ENCODE peak calls at places on chromosomes 13 and 19, in eight cellular contexts. V is right atrium auricular region; B is cardiac muscle cell; L is uterus; Y is IMR-90; I is Peyer's patch; G is ascending aorta; C is CD8-positive, alpha-beta memory T cell. Q is an unnamed sample. For H3K27me3 and H3K9me3, the result is how much of the 10 kb centered on the place peaks cover.

GRCh38 chr19:34480971-34481821 is at the start of gene WTIP:
- DNase-seq in L (peak), I (peak), C (no peak), V (no peak), G (peak), Y (peak), B (peak), Q (peak)

GRCh38 chr19:39388657-39389056 is 2.2 kb downstream of the PAF1 start:
- DNase-seq in B (no peak), G (no peak), Y (no peak), L (no peak), I (no peak), V (no peak), C (no peak), Q (no peak)

GRCh38 chr19:54428323-54429175 is 13.3 kb downstream of the TTYH1 start:
- DNase-seq in I (no peak), G (no peak), V (no peak), L (no peak), C (no peak), Y (no peak), B (no peak), Q (no peak)

GRCh38 chr13:76455960-76456359 is 430.2 kb downstream of the KCTD12 start:
- DNase-seq in Y (peak), L (no peak), I (no peak), B (peak), V (no peak), G (no peak), C (no peak), Q (no peak)

GRCh38 chr13:80923907-80924306 is 583.0 kb upstream of the SPRY2 start:
- DNase-seq in C (no peak), G (no peak), Y (no peak), I (no peak), B (peak), V (no peak), L (no peak), Q (no peak)

GRCh38 chr13:24119593-24120508 is 40.7 kb upstream of the SPATA13 start:
- DNase-seq in I (no peak), C (no peak), G (no peak), V (no peak), B (peak), Y (peak), L (no peak), Q (no peak)

GRCh38 chr13:113783966-113784644 is 25.1 kb downstream of the TMEM255B start:
- DNase-seq in V (no peak), B (no peak), I (no peak), Y (no peak), C (no peak), G (no peak), L (no peak), Q (no peak)

GRCh38 chr13:23656637-23657036 is 86.4 kb downstream of the TNFRSF19 start:
- DNase-seq in C (no peak), G (no peak), Y (peak), B (peak), L (no peak), I (no peak), V (no peak), Q (peak)

GRCh38 chr13:66329988-66330429 is 900.1 kb downstream of the PCDH9 start:
- DNase-seq in C (no peak), G (no peak), Y (peak), I (no peak), L (no peak), V (no peak), B (no peak), Q (no peak)

GRCh38 chr13:45269204-45269603 is 68.4 kb upstream of the KCTD4 start:
- DNase-seq in B (peak), Y (peak), L (no peak), G (no peak), I (no peak), C (no peak), V (no peak), Q (no peak)

GRCh38 chr13:35838356-35838755 is 292.8 kb downstream of the DCLK1 start:
- DNase-seq in Y (peak), V (no peak), I (no peak), B (peak), G (no peak), L (no peak), C (no peak), Q (no peak)

GRCh38 chr19:13297023-13297422 is 146.8 kb downstream of the IER2 start:
- DNase-seq in I (no peak), L (no peak), G (no peak), Y (peak), C (no peak), V (no peak), B (no peak), Q (no peak)
- H3K27me3 ChIP-seq in I (under half), L (under half), G (under half), Y (under half), C (under half), V (under half), B (under half), Q (under half)

GRCh38 chr19:22814124-22814523 is 18.0 kb upstream of the ZNF723 start:
- DNase-seq in G (no peak), Y (no peak), I (no peak), V (peak), C (no peak), B (no peak), L (no peak), Q (no peak)
- H3K9me3 ChIP-seq in G (under half), Y (under half), I (under half), V (under half), C (under half), B (under half), L (under half), Q (under half)

GRCh38 chr19:1063909-1064660 is 2.9 kb upstream of the ARHGAP45 start:
- DNase-seq in I (no peak), B (no peak), Y (no peak), G (no peak), V (no peak), C (peak), L (no peak), Q (peak)
- H3K27me3 ChIP-seq in I (under half), B (under half), Y (under half), G (under half), V (under half), C (under half), L (under half), Q (under half)

DNA sequence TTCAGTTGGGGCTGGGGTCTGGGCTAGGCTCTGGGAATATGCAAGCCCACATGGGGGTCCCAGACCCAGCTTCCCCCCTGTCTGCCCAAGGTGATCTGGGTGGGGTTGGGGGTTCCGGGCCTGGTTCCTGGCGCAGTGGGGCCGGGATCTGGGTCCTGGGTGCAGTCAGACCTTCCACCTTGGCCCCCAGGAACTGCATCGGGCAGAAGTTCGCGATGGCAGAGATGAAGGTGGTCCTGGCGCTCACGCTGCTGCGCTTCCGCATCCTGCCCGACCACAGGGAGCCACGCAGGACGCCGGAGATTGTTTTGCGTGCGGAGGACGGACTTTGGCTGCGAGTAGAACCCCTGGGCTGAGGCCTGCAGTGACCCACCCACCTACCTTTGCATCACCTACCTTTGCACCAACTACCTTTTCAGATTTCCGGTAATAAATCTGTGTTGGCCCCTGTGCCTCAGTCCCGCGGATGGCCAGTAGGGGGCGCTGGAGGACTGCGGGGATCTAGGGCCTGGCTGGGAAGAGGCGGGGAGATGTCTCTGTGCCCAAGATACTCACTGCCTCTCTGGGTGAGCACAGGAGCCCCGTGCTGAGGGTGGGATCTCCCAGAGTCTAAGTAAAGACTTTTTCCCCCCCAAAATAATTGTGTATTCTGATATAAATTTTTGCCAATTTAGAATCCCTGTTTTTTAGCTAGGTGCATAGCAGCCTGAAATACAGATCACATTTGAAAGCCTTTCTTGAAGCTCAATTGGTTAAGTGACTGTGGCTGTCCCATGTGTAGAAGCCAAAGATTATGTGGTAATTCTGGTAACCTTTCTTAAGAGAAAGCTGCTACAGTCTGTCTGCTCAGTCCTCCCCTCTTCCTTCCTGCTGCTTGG is 11.5 kb upstream of the CYP4F3 start:
- DNase-seq in Y (peak), V (peak), I (peak), G (peak), B (peak), L (peak), C (peak), Q (peak)
- H3K9me3 ChIP-seq in Y (under half), V (under half), I (under half), G (under half), B (under half), L (under half), C (under half), Q (under half)

DNA sequence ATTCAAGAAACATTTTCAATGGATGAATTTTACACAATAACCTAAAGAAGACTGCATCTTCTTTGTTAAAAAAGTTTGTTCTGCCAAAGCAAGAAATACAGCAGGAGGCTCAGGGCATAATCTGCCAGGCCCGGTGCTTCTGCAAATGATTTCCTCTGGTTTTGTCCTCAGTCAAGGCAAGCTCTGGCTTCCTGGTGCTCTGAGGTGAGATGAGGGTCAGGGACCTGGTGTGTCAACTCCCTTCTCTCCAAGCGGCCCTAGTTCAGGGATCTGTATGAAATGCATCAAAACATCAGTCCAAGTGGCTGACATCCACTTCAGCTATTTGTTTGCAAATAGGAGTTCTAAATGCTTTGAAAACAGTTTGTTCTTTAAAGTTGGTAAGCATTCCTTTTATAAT is 31.6 kb downstream of the LACC1 start:
- DNase-seq in Y (no peak), I (no peak), G (no peak), B (no peak), C (no peak), L (no peak), V (no peak), Q (no peak)
- H3K27me3 ChIP-seq in Y (under half), I (under half), G (under half), B (under half), C (under half), L (under half), V (under half), Q (under half)

GRCh38 chr19:56972291-56972914 is 131.9 kb upstream of the PEG3 start:
- DNase-seq in V (no peak), G (no peak), C (no peak), L (peak), B (no peak), I (no peak), Y (no peak), Q (no peak)
- H3K9me3 ChIP-seq in V (under half), G (under half), C (under half), L (under half), B (under half), I (under half), Y (under half), Q (under half)

DNA sequence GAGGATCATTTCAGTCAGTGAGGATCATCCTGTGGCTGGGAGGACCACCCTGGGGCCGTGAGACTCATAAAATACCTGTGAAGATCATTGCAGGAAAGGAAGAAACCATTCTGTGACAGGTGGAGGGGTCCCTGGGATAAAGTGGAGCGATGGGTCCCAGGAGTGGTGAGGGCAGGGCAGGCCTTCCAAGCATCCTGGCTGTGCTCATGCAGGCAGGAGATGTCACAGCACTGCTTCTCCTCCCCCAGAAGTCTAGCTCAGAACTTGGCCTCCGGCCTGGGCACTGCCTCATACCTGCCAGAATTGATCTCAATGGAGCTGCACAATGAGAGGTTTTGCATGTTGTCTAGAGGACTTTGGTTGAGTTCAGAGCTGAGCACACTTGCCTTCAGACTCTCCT is 11.1 kb downstream of the KLK1 start:
- DNase-seq in G (no peak), B (no peak), Y (no peak), I (no peak), C (no peak), V (no peak), L (no peak), Q (no peak)
- H3K27me3 ChIP-seq in G (under half), B (under half), Y (under half), I (under half), C (under half), V (under half), L (under half), Q (under half)

GRCh38 chr19:58047672-58048071 is 11.4 kb upstream of the ZNF135 start:
- DNase-seq in Y (no peak), G (no peak), L (no peak), C (no peak), V (no peak), I (no peak), B (no peak), Q (no peak)

GRCh38 chr19:58044886-58045285 is 11.1 kb downstream of the ZSCAN1 start:
- DNase-seq in Y (no peak), G (no peak), L (no peak), I (no peak), B (no peak), V (no peak), C (no peak), Q (peak)

GRCh38 chr19:58044391-58044790 is 10.6 kb downstream of the ZSCAN1 start:
- DNase-seq in C (no peak), I (no peak), L (no peak), V (no peak), Y (no peak), G (no peak), B (no peak), Q (no peak)

GRCh38 chr19:58045411-58046050 is 11.7 kb downstream of the ZSCAN1 start:
- DNase-seq in I (no peak), C (no peak), B (no peak), G (no peak), L (no peak), Y (no peak), V (no peak), Q (no peak)

GRCh38 chr19:58046856-58047255 is 12.2 kb upstream of the ZNF135 start:
- DNase-seq in C (no peak), B (no peak), Y (no peak), G (no peak), I (no peak), L (no peak), V (no peak), Q (no peak)
- H3K9me3 ChIP-seq in C (under half), B (under half), Y (half or more), G (under half), I (under half), L (under half), V (half or more), Q (under half)

GRCh38 chr19:51297406-51297805 is 14.0 kb upstream of the IGLON5 start:
- DNase-seq in Y (no peak), B (no peak), G (no peak), C (no peak), V (no peak), L (no peak), I (no peak), Q (no peak)

GRCh38 chr19:51296331-51297093 is 14.9 kb upstream of the IGLON5 start:
- DNase-seq in G (no peak), I (no peak), Y (no peak), B (peak), V (no peak), L (no peak), C (no peak), Q (no peak)

GRCh38 chr19:51294211-51294976 is 17.1 kb upstream of the IGLON5 start:
- DNase-seq in I (no peak), V (no peak), B (no peak), C (no peak), G (no peak), L (no peak), Y (no peak), Q (no peak)

GRCh38 chr19:51294977-51295375 is 16.5 kb upstream of the IGLON5 start:
- DNase-seq in C (no peak), Y (no peak), G (no peak), V (no peak), I (no peak), L (no peak), B (no peak), Q (no peak)

DNA sequence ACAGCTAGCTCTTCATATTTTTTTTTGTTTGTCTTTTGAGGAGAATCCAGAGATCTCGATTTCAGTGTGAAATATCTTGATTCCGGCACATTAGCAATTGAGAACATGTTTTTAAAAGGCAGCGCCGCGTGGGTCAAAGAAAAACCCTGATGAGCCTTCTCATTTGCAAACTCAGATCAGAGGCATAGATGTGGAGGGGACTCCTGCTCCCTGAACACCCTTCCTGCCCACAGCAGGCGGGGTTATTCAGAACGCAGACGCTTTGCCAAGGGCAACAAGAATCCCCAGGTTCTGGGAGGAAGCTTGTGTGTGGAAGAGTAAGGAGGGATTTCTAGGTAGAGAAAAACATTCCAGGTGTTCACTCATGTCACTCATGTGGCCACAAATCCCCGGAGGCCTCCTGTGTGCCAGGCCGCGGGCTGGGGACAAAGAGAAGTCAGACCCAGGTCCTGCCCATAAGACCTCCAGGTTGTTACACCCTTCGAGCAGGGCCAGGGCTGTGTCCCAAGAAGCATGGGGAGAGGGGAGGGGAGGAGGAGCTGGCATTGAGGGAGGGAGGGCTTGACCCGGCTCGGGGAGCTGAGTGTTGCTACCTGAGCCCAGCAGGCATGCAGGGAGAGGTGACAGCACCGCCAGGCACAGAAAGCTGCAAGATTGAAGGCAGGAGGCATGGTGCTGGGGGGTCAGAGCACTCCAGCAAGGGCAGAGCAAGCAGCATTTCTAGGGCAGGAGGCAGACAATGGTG is 15.9 kb upstream of the IGLON5 start:
- DNase-seq in L (no peak), I (no peak), Y (no peak), C (no peak), B (no peak), G (no peak), V (no peak), Q (no peak)
- H3K27me3 ChIP-seq in L (under half), I (under half), Y (under half), C (under half), B (under half), G (under half), V (under half), Q (under half)

DNA sequence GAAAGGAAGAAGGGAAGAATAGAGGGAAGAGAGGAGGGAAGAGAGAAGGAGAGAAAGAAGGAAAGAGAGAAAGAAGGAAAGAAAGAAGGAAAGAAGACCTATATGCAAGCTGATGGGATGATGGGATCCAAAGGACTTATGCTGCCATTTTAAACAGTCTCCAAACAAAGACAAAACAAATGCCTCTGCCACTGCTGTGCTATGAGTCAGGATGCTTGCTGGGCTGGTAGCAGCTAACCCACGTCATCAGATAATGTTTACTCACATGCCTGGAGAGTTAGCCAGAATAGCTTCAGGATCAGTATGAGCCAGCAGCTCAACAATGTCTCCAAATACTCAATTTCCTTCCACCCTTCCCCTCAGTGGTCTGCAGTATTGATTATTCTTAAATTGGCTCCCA is 12.0 kb upstream of the ZNF274 start:
- DNase-seq in V (no peak), B (peak), Y (peak), I (no peak), L (no peak), G (no peak), C (no peak), Q (no peak)
- H3K9me3 ChIP-seq in V (half or more), B (under half), Y (half or more), I (half or more), L (half or more), G (half or more), C (under half), Q (under half)